ENCODE peak calls at places on chromosomes 4 and X, in four cellular contexts. K, V, A and R are unnamed samples.

GRCh38 chr4:8616831-8617230 is 24.3 kb downstream of the CPZ start:
- DNase-seq in K (no peak), A (no peak), V (no peak), R (no peak)

GRCh38 chrX:154486396-154487207 is at the start of gene UBL4A:
- DNase-seq in A (peak), K (no peak), V (peak), R (peak)

GRCh38 chrX:72121381-72121780 is 10.3 kb downstream of the RTL5 start:
- DNase-seq in A (no peak), V (no peak), K (peak), R (no peak)

GRCh38 chr4:99824070-99824599 is 7.5 kb downstream of the DAPP1 start:
- DNase-seq in V (no peak), A (no peak), K (no peak), R (no peak)

GRCh38 chr4:104677122-104677521 is 182.4 kb upstream of the CXXC4 start:
- DNase-seq in A (peak), V (no peak), K (no peak), R (no peak)

GRCh38 chrX:72120798-72121197 is 10.9 kb downstream of the RTL5 start:
- DNase-seq in K (no peak), V (no peak), A (no peak), R (no peak)

GRCh38 chr4:121192013-121192412 is 27.9 kb upstream of the TNIP3 start:
- DNase-seq in V (no peak), K (no peak), A (no peak), R (no peak)

GRCh38 chr4:138035781-138036258 is 206.3 kb downstream of the SLC7A11 start:
- DNase-seq in A (peak), K (peak), V (no peak), R (no peak)

GRCh38 chrX:128365523-128365922 is 313.3 kb upstream of the ACTRT1 start:
- DNase-seq in K (no peak), V (no peak), A (no peak), R (no peak)